ENCODE peak calls at places on chromosomes 4 and X, in four cellular contexts. V is GM23248, L is A549, F is fibroblast of mammary gland. Y is an unnamed sample.

GRCh38 chrX:80667967-80668366 is 141.7 kb downstream of the BRWD3 start:
- DNase-seq in L (no peak), V (no peak), F (no peak), Y (no peak)

GRCh38 chr4:4670869-4671268 is 129.0 kb upstream of the STX18 start:
- DNase-seq in V (no peak), L (no peak), F (peak; percentile 32), Y (no peak)

GRCh38 chrX:105328773-105329172 is 108.3 kb upstream of the TEX13A start:
- DNase-seq in V (no peak), L (no peak), F (peak; percentile 18), Y (no peak)

GRCh38 chr4:159272341-159273125 is 169.7 kb downstream of the RAPGEF2 start:
- DNase-seq in L (no peak), F (no peak), V (no peak), Y (no peak)

GRCh38 chrX:130085551-130085986 is 24.7 kb downstream of the ELF4 start:
- DNase-seq in L (no peak), F (no peak), V (peak; percentile 16), Y (no peak)

GRCh38 chrX:71632923-71633657 is 14.8 kb upstream of the CXCR3 start:
- DNase-seq in L (no peak), V (no peak), F (no peak), Y (no peak)

GRCh38 chrX:109350621-109351020 is 131.3 kb downstream of the GUCY2F start:
- DNase-seq in L (no peak), F (no peak), V (no peak), Y (no peak)

GRCh38 chrX:45758319-45758718 is 557.6 kb upstream of the DIPK2B start:
- DNase-seq in V (peak; percentile 84), L (no peak), F (peak; percentile 91), Y (no peak)

GRCh38 chr4:53929955-53930798 is 134.2 kb downstream of the CHIC2 start:
- DNase-seq in L (peak; percentile 78), F (peak; percentile 94), V (peak; percentile 95), Y (peak; percentile 80)

GRCh38 chr4:168515222-168516011 is 18.6 kb downstream of the PALLD start:
- DNase-seq in L (no peak), V (no peak), F (no peak), Y (no peak)

GRCh38 chrX:72308566-72309296 is 3.0 kb upstream of the CITED1 start:
- DNase-seq in F (peak; percentile 57), V (peak; percentile 68), L (peak; percentile 58), Y (no peak)

GRCh38 chr4:25861422-25861926 is 1.3 kb downstream of the SEL1L3 start:
- DNase-seq in F (peak; percentile 28), V (peak; percentile 59), L (peak; percentile 12), Y (no peak)

GRCh38 chr4:25857851-25858400 is 4.9 kb downstream of the SEL1L3 start:
- DNase-seq in L (no peak), V (no peak), F (no peak), Y (no peak)

GRCh38 chr4:25857403-25857802 is 5.4 kb downstream of the SEL1L3 start:
- DNase-seq in L (peak; percentile 25), V (peak; percentile 8), F (peak; percentile 18), Y (no peak)

GRCh38 chr4:25860586-25861421 is 2.0 kb downstream of the SEL1L3 start:
- DNase-seq in L (peak; percentile 6), F (no peak), V (peak; percentile 13), Y (no peak)

GRCh38 chr4:25859429-25860148 is 3.2 kb downstream of the SEL1L3 start:
- DNase-seq in F (no peak), L (no peak), V (no peak), Y (no peak)
- H3K4me3 ChIP-seq in F (no peak overlapping the region), L (no peak overlapping the region), V (no peak overlapping the region), Y (no peak overlapping the region)

GRCh38 chrX:70453024-70453618 is 8.5 kb downstream of the DLG3 start:
- DNase-seq in V (no peak), F (no peak), L (no peak), Y (no peak)
- H3K4me3 ChIP-seq in V (peak overlapping the region; percentile 81), F (no peak overlapping the region), L (peak overlapping the region; percentile 52), Y (peak overlapping the region; percentile 73)

DNA sequence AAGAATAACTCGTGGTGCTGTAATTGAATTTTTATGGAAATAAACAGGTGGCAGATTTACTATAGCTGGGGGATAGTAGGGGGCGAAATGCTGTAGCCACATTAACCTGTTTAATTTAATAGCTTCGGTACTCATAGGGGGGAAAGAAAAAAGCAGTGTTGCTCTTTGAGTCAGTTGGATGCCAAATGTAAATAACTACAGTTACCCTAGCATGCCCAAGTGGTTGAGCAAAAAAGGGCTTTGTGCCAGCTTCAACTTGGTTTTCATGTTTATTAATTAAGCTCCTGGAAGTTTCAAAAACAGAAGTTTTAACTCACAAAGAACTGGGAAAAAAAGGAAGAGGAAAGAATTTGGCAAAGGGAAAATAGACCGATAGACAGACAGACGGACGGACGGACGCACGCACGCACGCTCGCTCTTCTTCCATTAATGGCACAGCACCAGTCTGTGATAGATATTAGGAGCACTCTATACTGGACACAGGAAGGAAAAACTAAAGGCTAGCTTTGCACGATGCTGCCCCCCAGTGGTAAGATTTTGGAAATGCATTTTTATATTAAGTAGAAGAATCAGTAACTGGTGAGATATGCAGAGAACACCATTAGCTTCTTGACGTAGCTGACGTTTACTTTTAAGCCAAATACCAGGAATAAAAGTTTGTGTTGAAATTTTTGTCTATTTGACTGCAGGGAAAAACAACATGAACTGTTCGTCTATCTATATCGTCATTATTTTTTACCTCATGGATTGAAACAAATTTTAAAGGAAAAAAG is 151.8 kb downstream of the SLC7A11 start:
- DNase-seq in L (peak; percentile 68), F (peak; percentile 84), V (peak; percentile 74), Y (no peak)
- H3K4me3 ChIP-seq in L (peak overlapping the region; percentile 29), F (peak overlapping the region; percentile 43), V (peak overlapping the region; percentile 67), Y (peak overlapping the region; percentile 21)

DNA sequence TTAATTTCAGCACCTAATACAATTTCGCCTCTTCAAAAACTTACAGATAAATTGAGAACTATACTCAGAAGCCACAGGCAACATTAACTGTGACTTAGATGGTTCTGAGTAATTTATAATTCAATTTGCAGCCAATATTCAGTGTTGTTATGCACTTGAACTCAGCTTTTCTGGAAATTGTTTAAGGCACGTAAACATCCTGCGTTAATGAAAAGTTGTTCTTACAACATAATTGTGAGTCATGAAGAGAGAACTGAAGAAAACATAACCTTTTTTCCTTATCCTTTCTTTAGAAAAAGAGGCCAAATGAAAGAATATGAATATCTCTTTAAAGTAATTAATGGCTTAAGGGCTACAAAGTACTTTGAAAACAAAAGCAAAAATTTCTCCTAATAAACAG is 16.6 kb upstream of the H2AZ1 start:
- DNase-seq in L (no peak), V (peak; percentile 40), F (peak; percentile 72), Y (no peak)
- H3K4me3 ChIP-seq in L (no peak overlapping the region), V (no peak overlapping the region), F (no peak overlapping the region), Y (no peak overlapping the region)

GRCh38 chrX:119624417-119624816 is 18.2 kb upstream of the NKRF start:
- DNase-seq in V (no peak), F (no peak), L (no peak), Y (no peak)
- H3K4me3 ChIP-seq in V (no peak overlapping the region), F (no peak overlapping the region), L (no peak overlapping the region), Y (no peak overlapping the region)

GRCh38 chrX:19642517-19643109 is 127.3 kb upstream of the MAP3K15 start:
- DNase-seq in F (no peak), L (no peak), V (no peak), Y (no peak)

GRCh38 chrX:19640693-19641374 is 125.5 kb upstream of the MAP3K15 start:
- DNase-seq in L (no peak), V (no peak), F (no peak), Y (no peak)

GRCh38 chrX:19636989-19637388 is 121.7 kb upstream of the MAP3K15 start:
- DNase-seq in F (no peak), V (no peak), L (no peak), Y (no peak)

GRCh38 chrX:19640063-19640462 is 124.8 kb upstream of the MAP3K15 start:
- DNase-seq in V (no peak), F (no peak), L (no peak), Y (no peak)

DNA sequence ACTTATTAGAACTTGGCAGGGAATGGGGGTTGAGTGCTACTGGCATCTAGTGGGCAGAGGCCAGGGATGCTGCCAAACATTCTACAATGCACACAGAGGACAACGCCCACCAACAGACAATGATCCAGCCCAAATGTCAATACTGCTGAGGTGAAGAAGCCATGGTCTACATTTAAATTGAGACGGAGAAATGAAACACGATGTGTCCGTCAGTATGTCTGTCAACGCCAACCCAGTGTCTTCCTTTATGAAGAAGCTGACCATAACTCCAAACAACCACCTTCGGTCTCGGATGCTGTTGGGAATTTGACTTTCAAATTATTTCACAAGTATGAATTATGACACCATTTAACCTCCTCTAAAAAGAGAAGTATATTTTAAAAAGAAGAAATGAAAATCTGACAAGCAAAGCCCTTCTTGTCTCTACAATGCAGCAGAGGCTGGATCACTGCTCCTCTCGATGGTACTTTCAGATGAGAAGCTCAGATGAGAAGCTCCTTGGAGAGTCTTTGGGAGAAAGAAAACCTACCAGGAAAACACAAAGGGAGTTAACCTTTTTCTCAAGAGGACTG is 123.7 kb upstream of the MAP3K15 start:
- DNase-seq in V (no peak), F (no peak), L (no peak), Y (no peak)
- H3K4me3 ChIP-seq in V (no peak overlapping the region), F (no peak overlapping the region), L (no peak overlapping the region), Y (no peak overlapping the region)

DNA sequence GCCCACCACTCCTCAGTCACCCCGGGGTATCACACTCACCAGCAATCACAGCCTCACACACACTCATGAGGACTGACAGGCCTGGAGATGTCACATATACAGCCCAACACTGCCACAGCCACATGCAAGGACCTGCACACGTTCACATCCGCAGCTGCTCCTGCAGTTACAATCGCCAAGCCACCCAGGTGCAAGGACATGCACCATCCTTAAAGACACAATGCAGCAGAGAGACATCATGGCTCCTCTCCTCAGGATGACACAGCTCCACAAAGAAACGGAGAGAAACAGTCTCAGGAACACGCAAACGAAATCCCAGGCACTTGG is 1.1 kb downstream of the PCSK1N start:
- DNase-seq in L (peak; percentile 15), V (no peak), F (no peak), Y (no peak)
- H3K4me3 ChIP-seq in L (peak overlapping the region; percentile 69), V (no peak overlapping the region), F (no peak overlapping the region), Y (no peak overlapping the region)

DNA sequence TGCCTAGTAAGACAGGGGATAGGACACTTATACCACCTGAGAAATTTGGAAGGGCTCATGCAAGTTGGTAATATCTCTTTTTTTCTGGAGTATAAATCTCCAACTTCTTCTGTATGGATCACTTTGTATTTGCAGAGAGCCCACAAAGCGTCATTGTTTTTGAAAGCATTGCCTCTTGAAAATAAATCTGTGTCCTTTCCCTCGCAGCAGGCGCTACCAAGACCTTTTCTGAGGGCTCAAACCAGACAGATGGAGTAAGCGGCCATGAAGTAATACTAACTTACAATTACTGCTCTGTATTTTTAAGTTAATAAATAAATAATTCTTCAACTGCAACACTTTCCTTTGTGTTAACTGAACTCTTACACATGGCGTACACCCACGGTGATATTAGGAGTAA is 56.0 kb upstream of the FBXW7 start:
- DNase-seq in V (no peak), F (no peak), L (no peak), Y (no peak)
- H3K4me3 ChIP-seq in V (no peak overlapping the region), F (no peak overlapping the region), L (no peak overlapping the region), Y (no peak overlapping the region)

DNA sequence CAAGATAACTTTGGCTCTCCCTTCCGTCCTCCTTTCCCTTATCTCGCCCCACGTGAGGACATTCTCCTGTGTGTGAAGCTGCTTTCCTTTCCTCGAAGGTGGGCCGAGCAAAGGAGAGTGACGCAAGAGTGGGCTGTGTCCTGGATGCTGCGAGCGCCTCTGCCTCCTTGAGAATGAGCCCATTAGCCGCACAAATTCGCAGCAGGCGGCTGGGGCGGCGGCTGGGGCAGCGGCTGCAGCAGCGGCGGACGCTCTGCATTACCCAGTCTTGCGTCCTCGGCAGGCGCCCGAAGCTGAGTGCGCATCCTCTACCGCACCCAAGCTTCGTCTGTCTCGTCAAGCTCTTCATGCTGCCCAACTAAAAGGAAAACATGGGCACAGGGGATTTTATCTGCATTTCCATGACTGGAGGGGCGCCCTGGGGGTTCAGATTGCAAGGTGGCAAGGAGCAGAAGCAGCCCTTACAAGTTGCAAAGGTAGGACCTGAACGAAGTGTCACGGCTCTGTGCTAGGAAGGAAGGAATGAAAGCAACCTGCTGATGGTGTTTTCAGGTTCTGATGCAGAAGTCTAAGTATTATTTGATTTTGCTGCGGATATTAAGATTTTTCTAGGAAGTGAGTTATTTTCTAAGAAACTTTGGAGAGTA is at the start of gene SYNPO2:
- DNase-seq in F (peak; percentile 81), L (peak; percentile 54), V (peak; percentile 95), Y (peak; percentile 90)
- H3K4me3 ChIP-seq in F (peak within 1 kb of the TSS; percentile 52), L (peak within 1 kb of the TSS; percentile 40), V (peak within 1 kb of the TSS; percentile 75), Y (peak within 1 kb of the TSS; percentile 83)